ENCODE peak calls at places on chromosome 19, in ten cellular contexts. One of them, this sample, is unnamed.

GRCh38 chr19:29048873-29049272 is 164.1 kb downstream of the UQCRFS1 start:
- DNase-seq in B cell: no peak
- DNase-seq in GM13976: no peak
- DNase-seq in CD8-positive, alpha-beta T cell: no peak
- DNase-seq in hypothalamus: no peak
- DNase-seq in endothelial cell: no peak
- DNase-seq in renal cortical epithelial cell: no peak
- DNase-seq in HS-27A: no peak
- DNase-seq in HuH-7.5: no peak
- DNase-seq in AG04450: no peak
- DNase-seq in this sample: no peak

GRCh38 chr19:35404879-35405622 is 34.2 kb downstream of the GPR42 start:
- DNase-seq in CD8-positive, alpha-beta T cell: no peak
- DNase-seq in AG04450: peak; percentile 16
- DNase-seq in endothelial cell: no peak
- DNase-seq in hypothalamus: no peak
- DNase-seq in B cell: no peak
- DNase-seq in HuH-7.5: no peak
- DNase-seq in renal cortical epithelial cell: no peak
- DNase-seq in HS-27A: peak; percentile 69
- DNase-seq in GM13976: peak; percentile 87
- DNase-seq in this sample: peak; percentile 47

GRCh38 chr19:33301011-33301899 is 1.1 kb downstream of the CEBPA start:
- DNase-seq in hypothalamus: no peak
- DNase-seq in AG04450: no peak
- DNase-seq in endothelial cell: peak; percentile 18
- DNase-seq in GM13976: peak; percentile 27
- DNase-seq in HS-27A: no peak
- DNase-seq in HuH-7.5: no peak
- DNase-seq in CD8-positive, alpha-beta T cell: no peak
- DNase-seq in B cell: no peak
- DNase-seq in renal cortical epithelial cell: no peak
- DNase-seq in this sample: no peak

GRCh38 chr19:40724315-40724714 is 7.4 kb downstream of the ITPKC start:
- DNase-seq in HS-27A: no peak
- DNase-seq in AG04450: no peak
- DNase-seq in B cell: no peak
- DNase-seq in renal cortical epithelial cell: no peak
- DNase-seq in CD8-positive, alpha-beta T cell: no peak
- DNase-seq in hypothalamus: no peak
- DNase-seq in GM13976: no peak
- DNase-seq in HuH-7.5: no peak
- DNase-seq in endothelial cell: no peak
- DNase-seq in this sample: no peak

GRCh38 chr19:30209617-30210600 is 162.3 kb upstream of the ZNF536 start:
- DNase-seq in HuH-7.5: no peak
- DNase-seq in renal cortical epithelial cell: no peak
- DNase-seq in B cell: no peak
- DNase-seq in GM13976: no peak
- DNase-seq in hypothalamus: no peak
- DNase-seq in HS-27A: no peak
- DNase-seq in CD8-positive, alpha-beta T cell: no peak
- DNase-seq in endothelial cell: no peak
- DNase-seq in AG04450: no peak
- DNase-seq in this sample: no peak

GRCh38 chr19:1259873-1260748 is 9.0 kb upstream of the CIRBP start:
- DNase-seq in renal cortical epithelial cell: peak; percentile 51
- DNase-seq in B cell: peak; percentile 69
- DNase-seq in endothelial cell: no peak
- DNase-seq in AG04450: no peak
- DNase-seq in HuH-7.5: no peak
- DNase-seq in GM13976: no peak
- DNase-seq in HS-27A: no peak
- DNase-seq in CD8-positive, alpha-beta T cell: peak; percentile 60
- DNase-seq in hypothalamus: no peak
- DNase-seq in this sample: no peak

GRCh38 chr19:55257461-55258411 is 1.1 kb downstream of the PPP6R1 start:
- DNase-seq in GM13976: no peak
- DNase-seq in B cell: no peak
- DNase-seq in CD8-positive, alpha-beta T cell: peak; percentile 24
- DNase-seq in endothelial cell: peak; percentile 23
- DNase-seq in renal cortical epithelial cell: no peak
- DNase-seq in HS-27A: no peak
- DNase-seq in hypothalamus: no peak
- DNase-seq in HuH-7.5: peak; percentile 65
- DNase-seq in AG04450: no peak
- DNase-seq in this sample: no peak

GRCh38 chr19:56155124-56155687 is 14.1 kb downstream of the ZNF444 start:
- DNase-seq in CD8-positive, alpha-beta T cell: no peak
- DNase-seq in renal cortical epithelial cell: no peak
- DNase-seq in B cell: no peak
- DNase-seq in GM13976: peak; percentile 43
- DNase-seq in HuH-7.5: peak; percentile 67
- DNase-seq in HS-27A: no peak
- DNase-seq in AG04450: no peak
- DNase-seq in hypothalamus: no peak
- DNase-seq in endothelial cell: peak; percentile 58
- DNase-seq in this sample: no peak

GRCh38 chr19:7196721-7197168 is 97.5 kb downstream of the INSR start:
- DNase-seq in CD8-positive, alpha-beta T cell: no peak
- DNase-seq in endothelial cell: no peak
- DNase-seq in AG04450: no peak
- DNase-seq in HS-27A: no peak
- DNase-seq in hypothalamus: no peak
- DNase-seq in HuH-7.5: no peak
- DNase-seq in renal cortical epithelial cell: no peak
- DNase-seq in GM13976: no peak
- DNase-seq in B cell: no peak
- DNase-seq in this sample: no peak

GRCh38 chr19:30817965-30818364 is 445.8 kb downstream of the ZNF536 start:
- DNase-seq in hypothalamus: no peak
- DNase-seq in GM13976: no peak
- DNase-seq in B cell: no peak
- DNase-seq in CD8-positive, alpha-beta T cell: no peak
- DNase-seq in endothelial cell: no peak
- DNase-seq in AG04450: no peak
- DNase-seq in HS-27A: no peak
- DNase-seq in HuH-7.5: no peak
- DNase-seq in renal cortical epithelial cell: no peak
- DNase-seq in this sample: no peak

GRCh38 chr19:31113250-31113685 is 236.0 kb downstream of the TSHZ3 start:
- DNase-seq in renal cortical epithelial cell: peak; percentile 3
- DNase-seq in hypothalamus: no peak
- DNase-seq in AG04450: no peak
- DNase-seq in HS-27A: peak; percentile 27
- DNase-seq in B cell: no peak
- DNase-seq in GM13976: no peak
- DNase-seq in HuH-7.5: no peak
- DNase-seq in CD8-positive, alpha-beta T cell: no peak
- DNase-seq in endothelial cell: no peak
- DNase-seq in this sample: no peak

GRCh38 chr19:12484011-12484370 is 625 bp downstream of the ZNF709 start:
- DNase-seq in AG04450: no peak
- DNase-seq in HuH-7.5: no peak
- DNase-seq in B cell: no peak
- DNase-seq in endothelial cell: no peak
- DNase-seq in hypothalamus: no peak
- DNase-seq in HS-27A: no peak
- DNase-seq in renal cortical epithelial cell: no peak
- DNase-seq in GM13976: no peak
- DNase-seq in CD8-positive, alpha-beta T cell: no peak
- DNase-seq in this sample: no peak

GRCh38 chr19:30307191-30307974 is 64.8 kb upstream of the ZNF536 start:
- DNase-seq in B cell: no peak
- DNase-seq in GM13976: no peak
- DNase-seq in CD8-positive, alpha-beta T cell: no peak
- DNase-seq in renal cortical epithelial cell: no peak
- DNase-seq in HS-27A: no peak
- DNase-seq in hypothalamus: no peak
- DNase-seq in AG04450: no peak
- DNase-seq in endothelial cell: no peak
- DNase-seq in HuH-7.5: no peak
- DNase-seq in this sample: no peak

GRCh38 chr19:4035582-4035981 is 28.0 kb downstream of the PIAS4 start:
- DNase-seq in GM13976: no peak
- DNase-seq in renal cortical epithelial cell: no peak
- DNase-seq in hypothalamus: no peak
- DNase-seq in AG04450: no peak
- DNase-seq in endothelial cell: no peak
- DNase-seq in B cell: no peak
- DNase-seq in HS-27A: no peak
- DNase-seq in HuH-7.5: no peak
- DNase-seq in CD8-positive, alpha-beta T cell: no peak
- DNase-seq in this sample: no peak

GRCh38 chr19:40256511-40256910 is 28.6 kb downstream of the AKT2 start:
- DNase-seq in CD8-positive, alpha-beta T cell: no peak
- DNase-seq in GM13976: no peak
- DNase-seq in B cell: no peak
- DNase-seq in AG04450: no peak
- DNase-seq in HS-27A: no peak
- DNase-seq in hypothalamus: no peak
- DNase-seq in renal cortical epithelial cell: no peak
- DNase-seq in HuH-7.5: no peak
- DNase-seq in endothelial cell: no peak
- DNase-seq in this sample: no peak

GRCh38 chr19:35116085-35116801 is 620 bp downstream of the FXYD3 start:
- DNase-seq in HuH-7.5: no peak
- DNase-seq in endothelial cell: no peak
- DNase-seq in CD8-positive, alpha-beta T cell: no peak
- DNase-seq in GM13976: no peak
- DNase-seq in renal cortical epithelial cell: no peak
- DNase-seq in HS-27A: no peak
- DNase-seq in B cell: no peak
- DNase-seq in hypothalamus: no peak
- DNase-seq in AG04450: no peak
- DNase-seq in this sample: no peak

GRCh38 chr19:38697197-38697596 is 47.1 kb downstream of the CAPN12 start:
- DNase-seq in GM13976: no peak
- DNase-seq in CD8-positive, alpha-beta T cell: no peak
- DNase-seq in hypothalamus: no peak
- DNase-seq in B cell: no peak
- DNase-seq in endothelial cell: no peak
- DNase-seq in renal cortical epithelial cell: no peak
- DNase-seq in AG04450: no peak
- DNase-seq in HuH-7.5: no peak
- DNase-seq in HS-27A: no peak
- DNase-seq in this sample: no peak

GRCh38 chr19:14661372-14661924 is 13.2 kb downstream of the ADGRE3 start:
- DNase-seq in endothelial cell: no peak
- DNase-seq in HS-27A: no peak
- DNase-seq in hypothalamus: no peak
- DNase-seq in HuH-7.5: no peak
- DNase-seq in renal cortical epithelial cell: no peak
- DNase-seq in B cell: no peak
- DNase-seq in AG04450: no peak
- DNase-seq in CD8-positive, alpha-beta T cell: no peak
- DNase-seq in GM13976: no peak
- DNase-seq in this sample: no peak

GRCh38 chr19:38210458-38210987 is 13.5 kb downstream of the DPF1 start:
- DNase-seq in endothelial cell: peak; percentile 61
- DNase-seq in HS-27A: no peak
- DNase-seq in AG04450: no peak
- DNase-seq in GM13976: no peak
- DNase-seq in B cell: no peak
- DNase-seq in HuH-7.5: no peak
- DNase-seq in CD8-positive, alpha-beta T cell: no peak
- DNase-seq in hypothalamus: peak; percentile 16
- DNase-seq in renal cortical epithelial cell: no peak
- DNase-seq in this sample: no peak

GRCh38 chr19:48969276-48970138 is 4.4 kb downstream of the FTL start:
- DNase-seq in HuH-7.5: no peak
- DNase-seq in endothelial cell: no peak
- DNase-seq in AG04450: no peak
- DNase-seq in HS-27A: no peak
- DNase-seq in renal cortical epithelial cell: no peak
- DNase-seq in hypothalamus: no peak
- DNase-seq in GM13976: no peak
- DNase-seq in B cell: no peak
- DNase-seq in CD8-positive, alpha-beta T cell: no peak
- DNase-seq in this sample: no peak

GRCh38 chr19:15280915-15281683 is 48.9 kb upstream of the EPHX3 start:
- DNase-seq in HS-27A: no peak
- DNase-seq in B cell: no peak
- DNase-seq in endothelial cell: no peak
- DNase-seq in hypothalamus: peak; percentile 9
- DNase-seq in AG04450: peak; percentile 72
- DNase-seq in renal cortical epithelial cell: peak; percentile 88
- DNase-seq in HuH-7.5: no peak
- DNase-seq in GM13976: no peak
- DNase-seq in CD8-positive, alpha-beta T cell: no peak
- DNase-seq in this sample: peak; percentile 35

GRCh38 chr19:16041571-16042386 is 34.5 kb upstream of the TPM4 start:
- DNase-seq in GM13976: peak; percentile 86
- DNase-seq in HuH-7.5: peak; percentile 95
- DNase-seq in CD8-positive, alpha-beta T cell: peak; percentile 83
- DNase-seq in endothelial cell: peak; percentile 92
- DNase-seq in AG04450: peak; percentile 23
- DNase-seq in HS-27A: no peak
- DNase-seq in renal cortical epithelial cell: peak; percentile 19
- DNase-seq in hypothalamus: peak; percentile 14
- DNase-seq in B cell: peak; percentile 78
- DNase-seq in this sample: peak; percentile 24

GRCh38 chr19:34253711-34254551 is 423 bp upstream of the GARRE1 start:
- DNase-seq in renal cortical epithelial cell: peak; percentile 31
- DNase-seq in AG04450: no peak
- DNase-seq in endothelial cell: peak; percentile 88
- DNase-seq in HS-27A: no peak
- DNase-seq in B cell: peak; percentile 88
- DNase-seq in CD8-positive, alpha-beta T cell: no peak
- DNase-seq in hypothalamus: peak; percentile 47
- DNase-seq in HuH-7.5: peak; percentile 92
- DNase-seq in GM13976: peak; percentile 93
- DNase-seq in this sample: no peak

GRCh38 chr19:38417544-38418506 is 8.2 kb downstream of the RASGRP4 start:
- DNase-seq in HuH-7.5: no peak
- DNase-seq in B cell: peak; percentile 71
- DNase-seq in endothelial cell: peak; percentile 52
- DNase-seq in HS-27A: no peak
- DNase-seq in CD8-positive, alpha-beta T cell: peak; percentile 48
- DNase-seq in hypothalamus: no peak
- DNase-seq in renal cortical epithelial cell: no peak
- DNase-seq in GM13976: peak; percentile 77
- DNase-seq in AG04450: no peak
- DNase-seq in this sample: no peak

GRCh38 chr19:6887326-6887725 is at the start of gene ADGRE1:
- DNase-seq in endothelial cell: no peak
- DNase-seq in GM13976: no peak
- DNase-seq in HS-27A: no peak
- DNase-seq in CD8-positive, alpha-beta T cell: no peak
- DNase-seq in AG04450: no peak
- DNase-seq in HuH-7.5: no peak
- DNase-seq in B cell: no peak
- DNase-seq in hypothalamus: no peak
- DNase-seq in renal cortical epithelial cell: no peak
- DNase-seq in this sample: no peak

GRCh38 chr19:58059003-58059671 is at the start of gene ZNF135:
- DNase-seq in renal cortical epithelial cell: peak; percentile 36
- DNase-seq in B cell: peak; percentile 81
- DNase-seq in hypothalamus: peak; percentile 79
- DNase-seq in HuH-7.5: no peak
- DNase-seq in GM13976: peak; percentile 57
- DNase-seq in endothelial cell: peak; percentile 42
- DNase-seq in AG04450: peak; percentile 18
- DNase-seq in CD8-positive, alpha-beta T cell: peak; percentile 65
- DNase-seq in HS-27A: no peak
- DNase-seq in this sample: no peak

GRCh38 chr19:52823676-52824075 is 2.2 kb upstream of the ZNF28 start:
- DNase-seq in CD8-positive, alpha-beta T cell: no peak
- DNase-seq in renal cortical epithelial cell: no peak
- DNase-seq in GM13976: no peak
- DNase-seq in HS-27A: no peak
- DNase-seq in endothelial cell: no peak
- DNase-seq in hypothalamus: no peak
- DNase-seq in B cell: no peak
- DNase-seq in HuH-7.5: no peak
- DNase-seq in AG04450: no peak
- DNase-seq in this sample: no peak

GRCh38 chr19:5700455-5701092 is 10.5 kb downstream of the RPL36 start:
- DNase-seq in hypothalamus: no peak
- DNase-seq in HS-27A: no peak
- DNase-seq in CD8-positive, alpha-beta T cell: no peak
- DNase-seq in endothelial cell: no peak
- DNase-seq in AG04450: no peak
- DNase-seq in B cell: no peak
- DNase-seq in HuH-7.5: no peak
- DNase-seq in GM13976: no peak
- DNase-seq in renal cortical epithelial cell: no peak
- DNase-seq in this sample: no peak